ENCODE peak calls at places on chromosomes 11 and 22, in seven cellular contexts. O is NCI-H1417, P is NCI-H2081, B is lung, A is progenitor cell of endocrine pancreas, N is hepatocyte, X is DMS153. E is an unnamed sample.

GRCh38 chr11:128302425-128303186 is 284.8 kb downstream of the ETS1 start:
- DNase-seq in X (peak), O (peak), P (no peak), A (no peak), N (no peak), B (no peak), E (no peak)

GRCh38 chr11:120565436-120566155 is 54.0 kb downstream of the GRIK4 start:
- DNase-seq in A (no peak), X (no peak), O (no peak), B (no peak), N (no peak), P (no peak), E (no peak)

GRCh38 chr22:45863981-45864751 is 112.8 kb downstream of the WNT7B start:
- DNase-seq in N (peak), O (peak), P (peak), B (peak), X (peak), A (peak), E (peak)

GRCh38 chr22:42754658-42755057 is 34.0 kb upstream of the A4GALT start:
- DNase-seq in B (no peak), X (no peak), P (no peak), N (peak), A (no peak), O (no peak), E (no peak)

GRCh38 chr22:49237703-49238102 is 590.0 kb downstream of the BRD1 start:
- DNase-seq in A (no peak), P (no peak), B (no peak), O (no peak), N (no peak), X (no peak), E (no peak)

GRCh38 chr11:3056296-3057068 is 741 bp downstream of the CARS1 start:
- DNase-seq in A (no peak), N (no peak), P (peak), X (no peak), O (no peak), B (peak), E (no peak)

GRCh38 chr11:15911377-15912044 is 444.8 kb downstream of the SOX6 start:
- DNase-seq in A (no peak), B (peak), N (peak), P (peak), O (no peak), X (no peak), E (no peak)

GRCh38 chr22:25666308-25666707 is 75.7 kb upstream of the MYO18B start:
- DNase-seq in X (no peak), P (no peak), B (peak), O (no peak), N (peak), A (no peak), E (no peak)

GRCh38 chr11:81192516-81192915 is 1541.1 kb downstream of the FAM181B start:
- DNase-seq in X (no peak), A (no peak), N (no peak), O (no peak), B (no peak), P (no peak), E (no peak)

GRCh38 chr11:83437939-83438338 is 151.8 kb upstream of the CCDC90B start:
- DNase-seq in P (no peak), A (no peak), X (no peak), B (no peak), N (no peak), O (peak), E (no peak)

GRCh38 chr11:99632969-99633368 is 612.2 kb downstream of the CNTN5 start:
- DNase-seq in X (no peak), B (no peak), A (no peak), N (no peak), P (no peak), O (no peak), E (no peak)

GRCh38 chr11:110827276-110827675 is 115.0 kb upstream of the ARHGAP20 start:
- DNase-seq in X (no peak), N (no peak), B (no peak), P (no peak), A (no peak), O (no peak), E (no peak)